ENCODE peak calls at places on chromosomes 7 and 10, in six cellular contexts. T is CD8-positive, alpha-beta T cell; C is cardiac fibroblast; F is GM20000; E is esophagus squamous epithelium; H is choroid plexus epithelial cell. D is an unnamed sample.

GRCh38 chr10:130141460-130141859 is 5.3 kb downstream of the GLRX3 start:
- DNase-seq in T (no peak), C (peak), F (no peak), E (no peak), H (peak), D (no peak)

GRCh38 chr10:47175181-47176080 is 124.6 kb upstream of the GDF10 start:
- DNase-seq in T (no peak), C (no peak), F (no peak), E (no peak), H (no peak), D (no peak)

GRCh38 chr7:92834661-92835139 is 1.7 kb downstream of the CDK6 start:
- DNase-seq in T (peak), C (no peak), F (peak), E (no peak), H (no peak), D (no peak)

GRCh38 chr7:147509859-147510542 is 1080.6 kb upstream of the C7orf33 start:
- DNase-seq in T (no peak), C (peak), F (no peak), E (no peak), H (no peak), D (no peak)

GRCh38 chr10:1187151-1187854 is 131.1 kb downstream of the WDR37 start:
- DNase-seq in T (no peak), C (no peak), F (no peak), E (no peak), H (no peak), D (no peak)

GRCh38 chr10:5943536-5943935 is 33.8 kb downstream of the IL15RA start:
- DNase-seq in T (no peak), C (peak), F (no peak), E (no peak), H (no peak), D (no peak)

GRCh38 chr7:100673942-100674431 is 447 bp downstream of the GNB2 start:
- DNase-seq in T (peak), C (no peak), F (peak), E (no peak), H (peak), D (no peak)

GRCh38 chr10:70477661-70478162 is 855 bp upstream of the PALD1 start:
- DNase-seq in T (peak), C (no peak), F (peak), E (no peak), H (peak), D (no peak)

GRCh38 chr10:75466886-75467285 is 35.5 kb downstream of the LRMDA start:
- DNase-seq in T (no peak), C (no peak), F (no peak), E (no peak), H (no peak), D (no peak)

GRCh38 chr7:26667514-26668133 is 196.8 kb downstream of the SKAP2 start:
- DNase-seq in T (peak), C (peak), F (peak), E (no peak), H (peak), D (peak)

GRCh38 chr10:33772370-33773331 is 438.2 kb upstream of the NRP1 start:
- DNase-seq in T (no peak), C (peak), F (no peak), E (no peak), H (peak), D (no peak)

GRCh38 chr10:126098216-126098561 is 201.8 kb downstream of the FANK1 start:
- DNase-seq in T (no peak), C (no peak), F (no peak), E (no peak), H (no peak), D (no peak)

GRCh38 chr7:30800785-30801252 is 29.6 kb downstream of the MINDY4 start:
- DNase-seq in T (no peak), C (peak), F (peak), E (no peak), H (peak), D (peak)

GRCh38 chr10:124050021-124051015 is 43.1 kb downstream of the CHST15 start:
- DNase-seq in T (no peak), C (no peak), F (no peak), E (no peak), H (no peak), D (no peak)

GRCh38 chr10:123309740-123310139 is 155.5 kb downstream of the BUB3 start:
- DNase-seq in T (no peak), C (peak), F (no peak), E (no peak), H (peak), D (no peak)

GRCh38 chr10:116073025-116073424 is 200.0 kb downstream of the GFRA1 start:
- DNase-seq in T (no peak), C (no peak), F (no peak), E (no peak), H (no peak), D (no peak)

GRCh38 chr10:49285232-49285631 is 13.7 kb upstream of the C10orf71 start:
- DNase-seq in T (no peak), C (no peak), F (no peak), E (no peak), H (peak), D (no peak)

GRCh38 chr10:124717911-124718734 is 26.1 kb downstream of the FAM53B start:
- DNase-seq in T (peak), C (no peak), F (peak), E (no peak), H (no peak), D (peak)

GRCh38 chr7:85341973-85342372 is 155.1 kb upstream of the SEMA3D start:
- DNase-seq in T (no peak), C (no peak), F (no peak), E (no peak), H (peak), D (no peak)

GRCh38 chr7:73921623-73922528 is 60.9 kb downstream of the TMEM270 start:
- DNase-seq in T (no peak), C (no peak), F (no peak), E (no peak), H (no peak), D (no peak)

GRCh38 chr10:59098811-59099452 is 77.5 kb upstream of the PHYHIPL start:
- DNase-seq in T (no peak), C (peak), F (no peak), E (no peak), H (peak), D (no peak)

GRCh38 chr10:306654-307185 is 171.5 kb downstream of the ZMYND11 start:
- DNase-seq in T (no peak), C (no peak), F (no peak), E (no peak), H (no peak), D (no peak)

GRCh38 chr7:2692543-2692942 is 4.5 kb downstream of the AMZ1 start:
- DNase-seq in T (no peak), C (no peak), F (no peak), E (no peak), H (no peak), D (no peak)

GRCh38 chr7:80659120-80660055 is 20.9 kb downstream of the CD36 start:
- DNase-seq in T (no peak), C (peak), F (peak), E (no peak), H (peak), D (no peak)

GRCh38 chr7:128033246-128033645 is 2.0 kb upstream of the LRRC4 start:
- DNase-seq in T (no peak), C (no peak), F (no peak), E (no peak), H (no peak), D (no peak)
- TF ChIP-seq CTCF in T (no peak), C (no peak), F (no peak), E (no peak), H (no peak), D (no peak)

GRCh38 chr7:44145419-44145968 is 4.4 kb upstream of the MYL7 start:
- DNase-seq in T (no peak), C (no peak), F (peak), E (no peak), H (peak), D (no peak)
- TF ChIP-seq CTCF in T (no peak), C (no peak), F (no peak), E (no peak), H (no peak), D (no peak)

GRCh38 chr7:158574308-158575036 is 13.2 kb downstream of the PTPRN2 start:
- DNase-seq in T (no peak), C (no peak), F (no peak), E (no peak), H (no peak), D (no peak)

GRCh38 chr7:158570449-158571170 is 17.0 kb downstream of the PTPRN2 start:
- DNase-seq in T (no peak), C (no peak), F (no peak), E (no peak), H (no peak), D (no peak)

GRCh38 chr7:158569858-158570239 is 17.8 kb downstream of the PTPRN2 start:
- DNase-seq in T (no peak), C (no peak), F (no peak), E (no peak), H (no peak), D (no peak)

GRCh38 chr7:158573310-158573709 is 14.3 kb downstream of the PTPRN2 start:
- DNase-seq in T (no peak), C (no peak), F (no peak), E (no peak), H (no peak), D (no peak)

DNA sequence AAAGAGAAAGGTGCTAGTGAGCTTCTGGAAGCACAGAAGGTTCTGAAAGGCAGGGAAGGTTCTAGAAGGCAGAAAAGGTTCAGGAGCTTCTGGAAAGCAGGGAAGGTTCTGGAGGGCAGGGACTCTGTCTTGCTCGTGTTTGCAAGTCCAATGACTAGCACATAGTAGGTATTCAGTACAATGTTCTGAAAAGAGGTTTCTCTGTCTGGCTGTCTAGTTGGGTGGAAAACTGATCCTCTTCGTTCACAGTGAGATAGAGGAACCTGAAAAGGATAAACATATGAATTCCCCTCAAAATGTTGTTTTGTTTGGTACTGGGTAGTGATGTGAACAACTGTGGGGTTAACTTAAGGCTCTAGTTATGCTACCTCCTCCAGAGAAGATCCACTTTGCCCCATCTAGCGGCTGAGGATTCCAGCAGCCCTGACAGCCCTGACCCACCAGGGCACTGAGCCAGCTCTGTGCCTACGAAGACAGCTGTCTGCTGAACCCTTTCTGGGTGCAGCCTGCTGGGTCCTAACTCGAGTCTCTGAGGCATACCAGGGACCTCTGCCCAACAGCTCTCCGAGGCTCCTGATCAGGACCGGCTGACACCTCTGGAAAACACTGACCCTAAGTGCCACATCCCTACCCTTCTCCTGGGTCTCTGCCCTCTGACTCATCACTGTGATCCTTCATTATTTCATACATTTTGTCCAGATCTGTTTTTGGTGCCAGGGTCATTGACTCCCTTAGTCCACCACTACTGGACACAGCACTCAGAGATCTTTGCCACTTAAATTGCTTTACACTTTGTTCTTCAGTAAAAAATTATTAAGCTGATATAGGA is 15.4 kb downstream of the PTPRN2 start:
- DNase-seq in T (no peak), C (peak), F (no peak), E (no peak), H (peak), D (no peak)
- TF ChIP-seq CTCF in T (no peak), C (no peak), F (no peak), E (no peak), H (peak), D (peak)

GRCh38 chr7:28539289-28539981 is 127.1 kb downstream of the CREB5 start:
- DNase-seq in T (no peak), C (no peak), F (peak), E (no peak), H (no peak), D (peak)

GRCh38 chr7:28533267-28533666 is 120.9 kb downstream of the CREB5 start:
- DNase-seq in T (no peak), C (no peak), F (no peak), E (no peak), H (no peak), D (no peak)

GRCh38 chr7:28533731-28534531 is 121.6 kb downstream of the CREB5 start:
- DNase-seq in T (no peak), C (peak), F (no peak), E (no peak), H (no peak), D (no peak)

GRCh38 chr7:28530175-28531142 is 118.1 kb downstream of the CREB5 start:
- DNase-seq in T (no peak), C (peak), F (no peak), E (no peak), H (peak), D (no peak)

DNA sequence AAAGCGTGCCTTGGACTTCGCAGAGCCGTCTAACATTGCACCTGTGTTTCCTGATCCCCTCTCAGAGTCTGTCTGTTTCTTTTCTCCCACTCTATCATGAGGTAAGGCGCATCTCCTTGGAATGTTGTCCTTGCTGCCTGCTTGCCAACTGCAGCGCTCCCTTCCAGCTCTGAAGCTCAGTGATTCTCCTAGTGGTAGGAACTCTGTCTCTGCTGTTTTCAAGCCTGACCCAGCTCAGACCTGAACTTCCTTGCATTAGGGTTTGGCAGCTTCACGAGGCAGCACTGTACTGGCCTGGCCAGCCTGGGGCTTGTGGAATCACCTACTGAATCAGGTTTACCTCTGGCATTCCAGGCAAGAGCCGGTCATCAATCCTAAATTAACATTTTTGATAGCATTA is 123.9 kb downstream of the CREB5 start:
- DNase-seq in T (no peak), C (peak), F (no peak), E (no peak), H (peak), D (no peak)
- TF ChIP-seq CTCF in T (no peak), C (peak), F (no peak), E (peak), H (peak), D (peak)

GRCh38 chr7:128281605-128282380 is 40.7 kb downstream of the LEP start:
- DNase-seq in T (no peak), C (no peak), F (no peak), E (no peak), H (no peak), D (no peak)
- TF ChIP-seq CTCF in T (no peak), C (no peak), F (no peak), E (no peak), H (no peak), D (no peak)

GRCh38 chr7:150665075-150665794 is 20.3 kb upstream of the GIMAP2 start:
- DNase-seq in T (no peak), C (no peak), F (no peak), E (no peak), H (no peak), D (no peak)
- TF ChIP-seq CTCF in T (no peak), C (no peak), F (no peak), E (no peak), H (no peak), D (no peak)

GRCh38 chr10:114517681-114518250 is 113.5 kb upstream of the AFAP1L2 start:
- DNase-seq in T (no peak), C (no peak), F (no peak), E (no peak), H (no peak), D (no peak)
- TF ChIP-seq CTCF in T (no peak), C (no peak), F (no peak), E (no peak), H (no peak), D (no peak)

DNA sequence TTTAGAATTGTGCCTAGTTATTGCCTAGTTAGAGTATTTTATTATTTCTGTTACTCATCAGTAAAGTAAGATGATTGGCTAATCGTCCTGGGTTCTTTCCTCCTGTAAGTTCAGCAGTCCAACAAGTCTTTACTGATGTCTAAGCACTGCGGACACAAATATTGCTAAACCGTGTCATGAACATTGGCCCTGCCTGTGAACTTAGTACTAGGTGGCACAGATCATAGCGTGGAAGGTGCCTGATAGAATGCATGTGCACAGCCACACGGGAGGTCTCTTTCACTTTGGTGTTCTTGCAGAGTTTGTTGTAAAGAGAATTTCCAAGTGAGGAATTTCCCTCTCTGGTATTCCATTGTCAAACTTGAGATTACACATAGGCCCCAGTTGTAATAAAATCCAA is 38.0 kb downstream of the RBM33 start:
- DNase-seq in T (no peak), C (no peak), F (no peak), E (no peak), H (no peak), D (no peak)
- TF ChIP-seq CTCF in T (no peak), C (no peak), F (no peak), E (no peak), H (no peak), D (no peak)

D was measured in GM12864.